ENCODE peak calls at places on chromosomes 1 and 21, in seven cellular contexts. F is stromal cell of bone marrow; H is activated CD4-positive, alpha-beta T cell treated with anti-CD3 and anti-CD28 coated beads, Interleukin-2, amount 10 ng/mL, durations not matched to agents 7 days and 5 days; C is EL; O is activated naive CD8-positive, alpha-beta T cell treated with anti-CD3 and anti-CD28 coated beads, Interleukin-2, amount 50 U/mL, for 24 hours; G is EH; Z is fibroblast of the conjunctiva. Q is an unnamed sample.

GRCh38 chr1:119549719-119550141 is 42.7 kb downstream of the HSD3B1 start:
- DNase-seq in F (peak; percentile 55), H (peak; percentile 29), C (peak; percentile 66), O (peak; percentile 10), G (peak; percentile 70), Z (peak; percentile 43), Q (peak; percentile 59)

GRCh38 chr1:229869687-229870086 is 197.4 kb upstream of the GALNT2 start:
- DNase-seq in F (no peak), H (no peak), C (no peak), O (no peak), G (no peak), Z (no peak), Q (no peak)

GRCh38 chr1:22291926-22292788 is 149.3 kb upstream of the WNT4 start:
- DNase-seq in F (no peak), H (no peak), C (no peak), O (no peak), G (no peak), Z (no peak), Q (no peak)

GRCh38 chr21:16046625-16047340 is 317.0 kb downstream of the USP25 start:
- DNase-seq in F (no peak), H (no peak), C (peak; percentile 71), O (no peak), G (peak; percentile 39), Z (no peak), Q (no peak)

GRCh38 chr21:14742119-14742518 is 196.0 kb upstream of the SAMSN1 start:
- DNase-seq in F (no peak), H (no peak), C (no peak), O (no peak), G (no peak), Z (no peak), Q (no peak)

GRCh38 chr1:87201768-87202167 is 126.9 kb upstream of the LMO4 start:
- DNase-seq in F (no peak), H (no peak), C (no peak), O (no peak), G (no peak), Z (no peak), Q (no peak)

GRCh38 chr1:154799188-154799587 is 70.9 kb downstream of the KCNN3 start:
- DNase-seq in F (no peak), H (no peak), C (no peak), O (no peak), G (no peak), Z (no peak), Q (no peak)

GRCh38 chr21:36908260-36908908 is 58.1 kb downstream of the HLCS start:
- DNase-seq in F (no peak), H (no peak), C (peak; percentile 45), O (no peak), G (peak; percentile 58), Z (no peak), Q (no peak)

GRCh38 chr1:24720152-24720551 is 25.1 kb upstream of the CLIC4 start:
- DNase-seq in F (peak; percentile 89), H (no peak), C (peak; percentile 95), O (no peak), G (peak; percentile 92), Z (no peak), Q (no peak)

GRCh38 chr21:15064576-15065380 is at the start of gene NRIP1:
- DNase-seq in F (peak; percentile 88), H (peak; percentile 80), C (peak; percentile 92), O (peak; percentile 79), G (peak; percentile 93), Z (peak; percentile 83), Q (peak; percentile 43)

GRCh38 chr1:91502138-91502881 is 1.7 kb downstream of the CDC7 start:
- DNase-seq in F (no peak), H (no peak), C (peak; percentile 6), O (no peak), G (no peak), Z (no peak), Q (no peak)

GRCh38 chr1:38021969-38022368 is 9.4 kb downstream of the UTP11 start:
- DNase-seq in F (no peak), H (no peak), C (no peak), O (no peak), G (no peak), Z (no peak), Q (no peak)

GRCh38 chr1:56715161-56715560 is 70.0 kb downstream of the PRKAA2 start:
- DNase-seq in F (peak; percentile 5), H (no peak), C (peak; percentile 34), O (no peak), G (peak; percentile 60), Z (no peak), Q (no peak)

GRCh38 chr1:243926803-243927245 is 76.8 kb upstream of the AKT3 start:
- DNase-seq in F (peak; percentile 76), H (no peak), C (peak; percentile 98), O (no peak), G (peak; percentile 99), Z (peak; percentile 66), Q (no peak)

Q was measured in NCI-H748 treated with DMSO at 0.1 percent for 48 hours.